ENCODE peak calls at places on chromosomes 3 and 15, in nine cellular contexts. T, X, Y, P, G, D, J, U and H are unnamed samples.

GRCh38 chr15:90101130-90101968 is 919 bp downstream of the IDH2 start:
- DNase-seq in P (no peak), T (peak), J (peak), X (no peak), Y (peak), G (peak), U (peak), D (no peak), H (peak)

GRCh38 chr3:53809764-53810400 is 36.3 kb downstream of the CHDH start:
- DNase-seq in Y (peak), J (no peak), T (no peak), U (no peak), X (no peak), P (no peak), G (no peak), D (no peak), H (no peak)

GRCh38 chr15:83275412-83275811 is 9.1 kb downstream of the BNC1 start:
- DNase-seq in U (no peak), Y (no peak), T (no peak), D (no peak), P (no peak), G (no peak), X (no peak), J (peak), H (no peak)

GRCh38 chr3:148319161-148319915 is 378.4 kb upstream of the AGTR1 start:
- DNase-seq in T (no peak), D (no peak), G (no peak), Y (no peak), U (peak), J (peak), P (no peak), X (no peak), H (no peak)

GRCh38 chr3:2870714-2871353 is 239.3 kb downstream of the IL5RA start:
- DNase-seq in J (peak), Y (no peak), T (no peak), P (no peak), X (no peak), U (no peak), D (no peak), G (no peak), H (no peak)

GRCh38 chr3:13894096-13894811 is 14.4 kb upstream of the WNT7A start:
- DNase-seq in J (no peak), X (no peak), U (no peak), Y (no peak), D (no peak), T (no peak), G (no peak), P (no peak), H (no peak)

GRCh38 chr15:48437178-48437577 is 105.9 kb downstream of the DUT start:
- DNase-seq in Y (no peak), X (no peak), G (no peak), U (no peak), T (no peak), D (no peak), P (no peak), J (peak), H (no peak)

GRCh38 chr15:80854104-80854503 is 74.9 kb downstream of the CEMIP start:
- DNase-seq in Y (peak), P (no peak), G (no peak), U (no peak), X (no peak), D (no peak), J (no peak), T (no peak), H (no peak)

GRCh38 chr3:127986803-127987202 is 65.4 kb upstream of the SEC61A1 start:
- DNase-seq in G (no peak), J (no peak), U (no peak), D (no peak), Y (no peak), P (no peak), T (no peak), X (no peak), H (no peak)

GRCh38 chr15:36814085-36814484 is 234.7 kb downstream of the CDIN1 start:
- DNase-seq in G (no peak), X (no peak), J (peak), D (no peak), T (no peak), P (no peak), Y (no peak), U (no peak), H (no peak)

GRCh38 chr3:13461169-13462124 is 18.7 kb upstream of the HDAC11 start:
- DNase-seq in X (peak), D (peak), J (peak), Y (no peak), U (peak), T (peak), P (peak), G (peak), H (no peak)

GRCh38 chr15:48084759-48085420 is 35.9 kb upstream of the SLC24A5 start:
- DNase-seq in J (peak), X (no peak), Y (no peak), P (peak), D (no peak), T (no peak), U (peak), G (no peak), H (no peak)

GRCh38 chr15:88243895-88244787 is 12.4 kb downstream of the NTRK3 start:
- DNase-seq in X (no peak), J (peak), T (no peak), D (no peak), P (peak), U (peak), G (no peak), Y (no peak), H (no peak)

GRCh38 chr15:55853134-55853533 is 110.2 kb upstream of the PRTG start:
- DNase-seq in X (no peak), T (no peak), P (peak), U (no peak), G (no peak), Y (no peak), J (no peak), D (no peak), H (no peak)

GRCh38 chr15:29688981-29689723 is 133.1 kb downstream of the TJP1 start:
- DNase-seq in D (no peak), T (peak), X (no peak), P (no peak), J (no peak), Y (no peak), U (no peak), G (no peak), H (no peak)

GRCh38 chr3:145776782-145777408 is 384.1 kb downstream of the PLOD2 start:
- DNase-seq in D (no peak), P (no peak), U (peak), Y (no peak), G (no peak), J (peak), X (no peak), T (no peak), H (no peak)

GRCh38 chr3:81925385-81925784 is 163.9 kb upstream of the GBE1 start:
- DNase-seq in X (no peak), J (no peak), P (no peak), D (no peak), U (no peak), T (no peak), G (no peak), Y (no peak), H (no peak)

GRCh38 chr3:116445291-116445841 is at the start of gene LSAMP:
- DNase-seq in P (no peak), X (no peak), J (no peak), G (no peak), D (no peak), T (no peak), Y (peak), U (peak), H (no peak)

GRCh38 chr15:39133201-39133600 is 447.7 kb upstream of the THBS1 start:
- DNase-seq in D (no peak), G (no peak), U (no peak), J (peak), P (no peak), X (no peak), Y (no peak), T (no peak), H (no peak)

GRCh38 chr15:70220444-70220937 is 122.8 kb upstream of the TLE3 start:
- DNase-seq in Y (no peak), X (no peak), J (no peak), U (no peak), G (no peak), P (no peak), D (no peak), T (no peak), H (no peak)

GRCh38 chr3:69297525-69297924 is 88.4 kb downstream of the FRMD4B start:
- DNase-seq in Y (no peak), X (no peak), J (no peak), P (no peak), G (no peak), D (no peak), U (no peak), T (no peak), H (no peak)

GRCh38 chr15:69996842-69997478 is 100.8 kb downstream of the TLE3 start:
- DNase-seq in J (peak), P (peak), X (no peak), D (no peak), G (no peak), Y (no peak), T (peak), U (no peak), H (no peak)

GRCh38 chr3:69385723-69386483 is at the start of gene FRMD4B:
- DNase-seq in P (no peak), U (peak), G (no peak), Y (peak), D (peak), X (peak), J (peak), T (peak), H (peak)

GRCh38 chr15:78372880-78373279 is 32.7 kb downstream of the CRABP1 start:
- DNase-seq in D (no peak), T (peak), G (no peak), J (no peak), P (no peak), X (no peak), U (no peak), Y (no peak), H (no peak)

GRCh38 chr3:109731639-109732473 is 394.5 kb upstream of the DPPA4 start:
- DNase-seq in U (peak), G (peak), P (no peak), Y (no peak), T (no peak), D (peak), X (peak), J (peak), H (peak)

GRCh38 chr15:100116416-100117190 is 225.2 kb downstream of the ADAMTS17 start:
- DNase-seq in P (no peak), Y (peak), D (no peak), U (no peak), J (no peak), T (peak), G (no peak), X (no peak), H (no peak)

GRCh38 chr15:57873564-57874209 is 167.2 kb downstream of the POLR2M start:
- DNase-seq in Y (no peak), X (no peak), J (peak), D (no peak), U (no peak), P (no peak), G (no peak), T (no peak), H (no peak)

GRCh38 chr15:53251998-53252397 is 461.9 kb upstream of the ONECUT1 start:
- DNase-seq in D (no peak), U (no peak), Y (no peak), G (no peak), J (no peak), X (no peak), P (peak), T (peak), H (no peak)

GRCh38 chr15:98873441-98874218 is 134.0 kb downstream of the PGPEP1L start:
- DNase-seq in G (no peak), J (peak), X (no peak), P (no peak), U (peak), D (no peak), T (no peak), Y (no peak), H (no peak)

GRCh38 chr3:84836961-84837360 is 121.8 kb upstream of the CADM2 start:
- DNase-seq in P (peak), Y (no peak), J (peak), D (no peak), U (peak), X (no peak), G (no peak), T (peak), H (no peak)

GRCh38 chr15:67024322-67024997 is 40.9 kb upstream of the SMAD3 start:
- DNase-seq in U (peak), P (no peak), G (no peak), Y (peak), J (peak), T (peak), X (no peak), D (no peak), H (peak)